ENCODE peak calls at places on chromosomes 16 and 17, in four cellular contexts. One of them, this sample, is unnamed.

GRCh38 chr16:89269805-89270665 is 52.5 kb downstream of the ZNF778 start:
- DNase-seq in HepG2: no peak
- DNase-seq in K562: no peak
- DNase-seq in GM12878: no peak
- DNase-seq in this sample: no peak

GRCh38 chr16:31413943-31414342 is 14.2 kb downstream of the COX6A2 start:
- DNase-seq in HepG2: no peak
- DNase-seq in GM12878: no peak
- DNase-seq in K562: no peak
- DNase-seq in this sample: no peak

GRCh38 chr17:31414590-31414918 is 23.1 kb downstream of the RAB11FIP4 start:
- DNase-seq in HepG2: no peak
- DNase-seq in GM12878: no peak
- DNase-seq in K562: no peak
- DNase-seq in this sample: no peak

GRCh38 chr16:73082608-73083007 is 34.7 kb upstream of the ZFHX3 start:
- DNase-seq in HepG2: peak
- DNase-seq in K562: no peak
- DNase-seq in GM12878: no peak
- DNase-seq in this sample: no peak

GRCh38 chr17:43545383-43545632 is 832 bp downstream of the ETV4 start:
- DNase-seq in K562: no peak
- DNase-seq in GM12878: no peak
- DNase-seq in HepG2: no peak
- DNase-seq in this sample: no peak

GRCh38 chr17:63345598-63345997 is 100.5 kb downstream of the CYB561 start:
- DNase-seq in K562: no peak
- DNase-seq in GM12878: no peak
- DNase-seq in HepG2: no peak
- DNase-seq in this sample: no peak

GRCh38 chr17:66750756-66751543 is 84.0 kb upstream of the CACNG5 start:
- DNase-seq in GM12878: no peak
- DNase-seq in K562: no peak
- DNase-seq in HepG2: no peak
- DNase-seq in this sample: no peak

GRCh38 chr17:59825533-59826316 is 67.0 kb downstream of the TUBD1 start:
- DNase-seq in K562: no peak
- DNase-seq in GM12878: no peak
- DNase-seq in HepG2: no peak
- DNase-seq in this sample: no peak

GRCh38 chr16:9885457-9885856 is 296.8 kb downstream of the GRIN2A start:
- DNase-seq in K562: no peak
- DNase-seq in HepG2: no peak
- DNase-seq in GM12878: no peak
- DNase-seq in this sample: no peak

GRCh38 chr16:4909825-4910224 is 27.1 kb downstream of the PPL start:
- DNase-seq in HepG2: no peak
- DNase-seq in GM12878: no peak
- DNase-seq in K562: no peak
- DNase-seq in this sample: no peak

GRCh38 chr17:61383689-61384201 is 15.9 kb upstream of the TBX2 start:
- DNase-seq in GM12878: no peak
- DNase-seq in K562: no peak
- DNase-seq in HepG2: no peak
- DNase-seq in this sample: no peak

GRCh38 chr16:73232555-73233422 is 184.9 kb upstream of the ZFHX3 start:
- DNase-seq in K562: no peak
- DNase-seq in HepG2: peak
- DNase-seq in GM12878: no peak
- DNase-seq in this sample: no peak

GRCh38 chr17:34276826-34277225 is 6.8 kb downstream of the CCL7 start:
- DNase-seq in GM12878: no peak
- DNase-seq in K562: no peak
- DNase-seq in HepG2: no peak
- DNase-seq in this sample: no peak

GRCh38 chr16:1470543-1471251 is 4.1 kb downstream of the CLCN7 start:
- DNase-seq in HepG2: no peak
- DNase-seq in K562: peak
- DNase-seq in GM12878: no peak
- DNase-seq in this sample: no peak

GRCh38 chr16:50502616-50503000 is 45.6 kb upstream of the NKD1 start:
- DNase-seq in K562: no peak
- DNase-seq in GM12878: no peak
- DNase-seq in HepG2: peak
- DNase-seq in this sample: no peak

GRCh38 chr16:8858994-8859912 is 9.6 kb downstream of the CARHSP1 start:
- DNase-seq in HepG2: no peak
- DNase-seq in GM12878: no peak
- DNase-seq in K562: no peak
- DNase-seq in this sample: no peak

GRCh38 chr16:83682858-83683235 is 124.9 kb upstream of the HSBP1 start:
- DNase-seq in GM12878: no peak
- DNase-seq in K562: no peak
- DNase-seq in HepG2: no peak
- DNase-seq in this sample: no peak

GRCh38 chr17:4510615-4510941 is 11.9 kb downstream of the SPNS2 start:
- DNase-seq in GM12878: no peak
- DNase-seq in K562: no peak
- DNase-seq in HepG2: no peak
- DNase-seq in this sample: no peak

GRCh38 chr16:85068746-85069145 is 41.2 kb downstream of the KIAA0513 start:
- DNase-seq in HepG2: no peak
- DNase-seq in K562: no peak
- DNase-seq in GM12878: no peak
- DNase-seq in this sample: no peak

GRCh38 chr17:44779211-44780025 is 20.6 kb downstream of the ADAM11 start:
- DNase-seq in GM12878: peak
- DNase-seq in HepG2: peak
- DNase-seq in K562: peak
- DNase-seq in this sample: peak

GRCh38 chr16:2835638-2836493 is 5.8 kb downstream of the ZG16B start:
- DNase-seq in GM12878: no peak
- DNase-seq in K562: no peak
- DNase-seq in HepG2: peak
- DNase-seq in this sample: no peak

GRCh38 chr17:48892940-48893645 is 506 bp downstream of the ATP5MC1 start:
- DNase-seq in GM12878: no peak
- DNase-seq in HepG2: no peak
- DNase-seq in K562: no peak
- DNase-seq in this sample: no peak

GRCh38 chr17:44637066-44637465 is 19.2 kb upstream of the MEIOC start:
- DNase-seq in HepG2: no peak
- DNase-seq in GM12878: no peak
- DNase-seq in K562: no peak
- DNase-seq in this sample: no peak

GRCh38 chr17:18181358-18181757 is 2.3 kb upstream of the ALKBH5 start:
- DNase-seq in K562: no peak
- DNase-seq in GM12878: no peak
- DNase-seq in HepG2: no peak
- DNase-seq in this sample: no peak
- TF ChIP-seq ATF2 in K562: no peak
- TF ChIP-seq ATF2 in GM12878: no peak
- TF ChIP-seq ATF2 in HepG2: no peak
- TF ChIP-seq ATF2 in this sample: no peak

GRCh38 chr16:11258553-11259287 is 2.7 kb upstream of the SOCS1 start:
- DNase-seq in K562: no peak
- DNase-seq in HepG2: peak
- DNase-seq in GM12878: peak
- DNase-seq in this sample: no peak
- TF ChIP-seq CREM in K562: no peak
- TF ChIP-seq CREM in HepG2: no peak
- TF ChIP-seq CREM in GM12878: peak
- TF ChIP-seq CREM in this sample: no peak

GRCh38 chr16:77674888-77675287 is 47.4 kb upstream of the NUDT7 start:
- DNase-seq in K562: no peak
- DNase-seq in GM12878: no peak
- DNase-seq in HepG2: no peak
- DNase-seq in this sample: no peak
- TF ChIP-seq ATF2 in K562: no peak
- TF ChIP-seq ATF2 in GM12878: no peak
- TF ChIP-seq ATF2 in HepG2: no peak
- TF ChIP-seq ATF2 in this sample: no peak

DNA sequence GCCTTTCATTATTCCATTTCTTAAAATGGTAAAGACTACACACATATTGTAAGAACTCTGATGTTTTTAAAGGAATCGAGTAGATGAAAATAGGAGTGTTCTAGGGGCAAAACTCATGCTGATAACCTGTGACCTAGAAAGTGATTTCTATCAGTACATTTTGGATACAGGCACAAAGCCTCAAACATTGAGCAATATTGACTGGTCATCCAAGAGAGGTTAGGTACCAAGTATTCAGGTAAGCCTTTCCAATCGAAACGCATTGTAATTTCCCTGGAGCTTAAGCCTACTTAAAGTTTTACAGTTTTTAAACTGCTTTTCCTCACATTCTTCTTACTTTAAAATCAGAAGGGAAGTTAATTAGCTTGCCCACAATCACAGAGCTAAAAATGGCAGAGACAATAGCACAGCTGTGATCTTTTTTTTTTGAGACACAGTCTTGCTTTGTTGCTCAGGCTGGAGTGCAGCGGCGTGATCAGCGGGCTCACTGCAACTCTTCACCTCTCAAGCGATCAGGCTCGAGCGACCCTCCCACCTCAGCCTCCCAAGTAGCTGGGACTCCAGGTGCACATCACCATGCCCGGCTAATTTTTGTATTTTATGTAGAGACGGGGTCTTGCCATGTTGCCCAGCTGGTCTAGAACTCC is 3.3 kb downstream of the GOT2 start:
- DNase-seq in HepG2: no peak
- DNase-seq in GM12878: no peak
- DNase-seq in K562: no peak
- DNase-seq in this sample: no peak
- TF ChIP-seq CREM in HepG2: no peak
- TF ChIP-seq CREM in GM12878: no peak
- TF ChIP-seq CREM in K562: no peak
- TF ChIP-seq CREM in this sample: no peak

GRCh38 chr17:50056961-50057330 is 1.0 kb downstream of the ITGA3 start:
- DNase-seq in HepG2: no peak
- DNase-seq in GM12878: no peak
- DNase-seq in K562: no peak
- DNase-seq in this sample: peak
- TF ChIP-seq ATF2 in HepG2: no peak
- TF ChIP-seq ATF2 in GM12878: no peak
- TF ChIP-seq ATF2 in K562: no peak
- TF ChIP-seq ATF2 in this sample: no peak

DNA sequence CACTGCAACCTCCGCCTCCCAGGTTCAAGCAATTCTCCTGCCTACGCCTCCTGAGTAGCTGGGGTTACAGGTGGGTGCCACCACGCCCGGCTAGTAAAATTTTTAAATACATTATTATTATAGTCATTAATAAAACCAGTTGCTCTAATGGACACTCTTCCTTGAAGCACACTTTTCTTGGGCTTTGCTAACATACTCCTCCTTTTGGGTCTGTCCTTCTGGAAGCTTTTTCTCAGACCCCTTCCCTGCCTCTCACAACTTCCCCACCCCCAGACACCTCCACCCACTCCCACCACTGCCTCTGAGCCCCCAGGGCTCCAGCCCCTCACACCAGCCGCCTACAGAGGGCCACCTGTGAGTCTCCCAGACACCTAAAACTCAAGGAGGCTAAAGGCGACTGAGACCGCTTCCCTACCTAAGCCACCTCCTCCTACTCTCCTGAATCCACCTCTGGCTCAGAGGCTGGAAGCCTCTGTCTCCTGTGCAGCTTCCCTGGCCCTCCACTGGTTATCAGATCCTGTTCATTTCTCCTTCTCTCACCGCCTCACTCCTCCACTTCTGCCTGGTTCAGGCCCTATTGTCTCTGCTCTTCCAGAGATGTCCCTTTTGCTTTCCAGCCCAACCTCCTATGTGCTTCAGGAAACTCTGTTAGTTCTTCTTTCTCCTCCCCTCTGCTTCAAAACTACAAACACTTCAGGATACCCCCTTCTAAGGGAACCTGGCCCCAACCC is 2.1 kb upstream of the CUEDC1 start:
- DNase-seq in K562: no peak
- DNase-seq in HepG2: no peak
- DNase-seq in GM12878: no peak
- DNase-seq in this sample: no peak
- TF ChIP-seq CREM in K562: no peak
- TF ChIP-seq CREM in HepG2: no peak
- TF ChIP-seq CREM in GM12878: no peak
- TF ChIP-seq CREM in this sample: no peak

GRCh38 chr17:29891131-29891530 is 38.9 kb downstream of the SSH2 start:
- DNase-seq in K562: no peak
- DNase-seq in GM12878: peak
- DNase-seq in HepG2: no peak
- DNase-seq in this sample: no peak
- TF ChIP-seq ATF2 in K562: no peak
- TF ChIP-seq ATF2 in GM12878: no peak
- TF ChIP-seq ATF2 in HepG2: no peak
- TF ChIP-seq ATF2 in this sample: no peak

GRCh38 chr17:20206591-20206990 is 197.4 kb downstream of the SPECC1 start:
- DNase-seq in K562: no peak
- DNase-seq in HepG2: no peak
- DNase-seq in GM12878: no peak
- DNase-seq in this sample: no peak
- TF ChIP-seq CREM in K562: no peak
- TF ChIP-seq CREM in HepG2: no peak
- TF ChIP-seq CREM in GM12878: no peak
- TF ChIP-seq CREM in this sample: no peak

GRCh38 chr17:77231076-77231871 is 90.5 kb downstream of the SEC14L1 start:
- DNase-seq in GM12878: no peak
- DNase-seq in K562: no peak
- DNase-seq in HepG2: no peak
- DNase-seq in this sample: no peak

GRCh38 chr17:77230436-77230830 is 89.7 kb downstream of the SEC14L1 start:
- DNase-seq in K562: no peak
- DNase-seq in HepG2: no peak
- DNase-seq in GM12878: no peak
- DNase-seq in this sample: no peak

GRCh38 chr17:77227461-77228223 is 86.9 kb downstream of the SEC14L1 start:
- DNase-seq in K562: no peak
- DNase-seq in HepG2: no peak
- DNase-seq in GM12878: no peak
- DNase-seq in this sample: no peak

GRCh38 chr17:77228224-77229215 is 87.8 kb downstream of the SEC14L1 start:
- DNase-seq in GM12878: no peak
- DNase-seq in K562: no peak
- DNase-seq in HepG2: no peak
- DNase-seq in this sample: no peak

DNA sequence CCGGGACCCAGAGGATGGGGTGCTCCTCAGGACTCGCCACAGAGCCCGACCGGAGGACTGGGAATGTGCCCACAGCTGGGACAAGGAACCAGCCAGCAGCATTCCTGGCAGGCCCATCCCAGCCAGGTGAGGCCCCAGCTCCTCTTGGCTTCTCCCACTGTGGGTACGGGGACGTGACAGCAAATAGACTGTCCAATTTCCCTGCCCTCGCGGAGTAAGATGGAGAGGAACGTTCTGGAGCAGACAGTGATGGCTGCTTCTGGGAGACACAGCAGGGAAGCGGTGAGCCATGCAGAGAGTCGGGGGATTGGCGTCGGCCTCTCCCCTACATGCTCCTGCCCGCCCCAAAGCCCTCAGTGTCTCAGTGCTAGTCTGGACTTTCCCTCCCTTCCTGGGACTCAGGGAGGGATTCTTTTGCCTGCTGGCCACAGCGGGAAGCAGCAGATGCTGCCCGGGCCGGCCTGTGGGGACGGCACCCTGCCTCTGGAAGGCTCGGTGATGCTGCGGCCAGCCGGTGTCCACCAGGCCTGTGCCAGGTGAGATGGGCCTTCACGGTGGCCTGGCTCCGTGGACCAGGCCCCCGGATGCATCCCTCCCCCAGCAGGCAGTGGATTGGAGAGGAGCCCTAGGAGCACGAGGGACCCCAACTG is 89.1 kb downstream of the SEC14L1 start:
- DNase-seq in K562: no peak
- DNase-seq in HepG2: no peak
- DNase-seq in GM12878: no peak
- DNase-seq in this sample: no peak
- TF ChIP-seq ATF2 in K562: no peak
- TF ChIP-seq ATF2 in HepG2: no peak
- TF ChIP-seq ATF2 in GM12878: no peak
- TF ChIP-seq ATF2 in this sample: no peak

This sample was measured in WTC11.